ENCODE peak calls at places on chromosomes 12 and 14, in four cellular contexts. C is K562, R is GM12878, Q is H1. L is an unnamed sample.

GRCh38 chr12:112482734-112483133 is 64.0 kb downstream of the PTPN11 start:
- DNase-seq in Q (no peak), R (no peak), C (no peak), L (no peak)

GRCh38 chr12:45388545-45388944 is 172.7 kb downstream of the ANO6 start:
- DNase-seq in R (no peak), Q (no peak), C (peak; percentile 16), L (peak; percentile 29)

GRCh38 chr12:124165695-124166094 is 129.2 kb upstream of the RFLNA start:
- DNase-seq in Q (no peak), C (no peak), R (no peak), L (no peak)

GRCh38 chr14:71371711-71372396 is 464.6 kb downstream of the PCNX1 start:
- DNase-seq in C (no peak), Q (no peak), R (no peak), L (no peak)

GRCh38 chr14:92832137-92832700 is 38.1 kb downstream of the GOLGA5 start:
- DNase-seq in Q (no peak), R (no peak), C (no peak), L (no peak)

GRCh38 chr14:70013269-70013873 is 134.2 kb downstream of the SMOC1 start:
- DNase-seq in Q (peak; percentile 94), R (no peak), C (peak; percentile 61), L (peak; percentile 41)

GRCh38 chr14:101634453-101635237 is 73.3 kb downstream of the DIO3 start:
- DNase-seq in R (no peak), Q (peak; percentile 44), C (no peak), L (no peak)

GRCh38 chr14:51554339-51554920 is 97.3 kb upstream of the FRMD6 start:
- DNase-seq in C (no peak), R (no peak), Q (no peak), L (no peak)

GRCh38 chr12:127595506-127595905 is 671.5 kb upstream of the TMEM132C start:
- DNase-seq in Q (no peak), R (no peak), C (no peak), L (no peak)

GRCh38 chr14:58072288-58073071 is 79.5 kb downstream of the ARMH4 start:
- DNase-seq in C (peak; percentile 49), Q (peak; percentile 65), R (peak; percentile 13), L (peak; percentile 56)

GRCh38 chr12:81147286-81147919 is 69.5 kb downstream of the ACSS3 start:
- DNase-seq in Q (no peak), C (no peak), R (no peak), L (peak; percentile 25)

GRCh38 chr12:51533799-51534198 is 57.2 kb upstream of the SCN8A start:
- DNase-seq in R (no peak), Q (no peak), C (no peak), L (no peak)

GRCh38 chr14:104872469-104873341 is 7.6 kb downstream of the CEP170B start:
- DNase-seq in R (no peak), C (peak; percentile 33), Q (peak; percentile 80), L (no peak)

GRCh38 chr12:89353188-89353822 is 1.0 kb upstream of the DUSP6 start:
- DNase-seq in R (no peak), Q (peak; percentile 89), C (no peak), L (peak; percentile 89)
- H3K9ac ChIP-seq in R (no peak overlapping the region), Q (peak overlapping the region; percentile 55), C (no peak overlapping the region), L (peak overlapping the region; percentile 98)

GRCh38 chr12:46560874-46561273 is 188.3 kb upstream of the SLC38A2 start:
- DNase-seq in Q (no peak), C (no peak), R (no peak), L (no peak)
- TF ChIP-seq CREB1 in Q (no peak), C (no peak), R (no peak), L (no peak)

GRCh38 chr12:57143454-57143853 is 4.0 kb downstream of the LRP1-AS start:
- DNase-seq in Q (no peak), R (no peak), C (no peak), L (no peak)

GRCh38 chr12:57141249-57141648 is 6.2 kb downstream of the LRP1-AS start:
- DNase-seq in Q (no peak), R (no peak), C (no peak), L (no peak)

GRCh38 chr12:57139796-57140649 is 7.4 kb downstream of the LRP1-AS start:
- DNase-seq in Q (no peak), C (no peak), R (no peak), L (no peak)

GRCh38 chr12:57142727-57143126 is 4.7 kb downstream of the LRP1-AS start:
- DNase-seq in C (no peak), R (no peak), Q (no peak), L (no peak)

GRCh38 chr12:57142121-57142520 is 5.3 kb downstream of the LRP1-AS start:
- DNase-seq in R (no peak), C (peak; percentile 46), Q (no peak), L (no peak)
- H3K9ac ChIP-seq in R (no peak overlapping the region), C (no peak overlapping the region), Q (no peak overlapping the region), L (no peak overlapping the region)

DNA sequence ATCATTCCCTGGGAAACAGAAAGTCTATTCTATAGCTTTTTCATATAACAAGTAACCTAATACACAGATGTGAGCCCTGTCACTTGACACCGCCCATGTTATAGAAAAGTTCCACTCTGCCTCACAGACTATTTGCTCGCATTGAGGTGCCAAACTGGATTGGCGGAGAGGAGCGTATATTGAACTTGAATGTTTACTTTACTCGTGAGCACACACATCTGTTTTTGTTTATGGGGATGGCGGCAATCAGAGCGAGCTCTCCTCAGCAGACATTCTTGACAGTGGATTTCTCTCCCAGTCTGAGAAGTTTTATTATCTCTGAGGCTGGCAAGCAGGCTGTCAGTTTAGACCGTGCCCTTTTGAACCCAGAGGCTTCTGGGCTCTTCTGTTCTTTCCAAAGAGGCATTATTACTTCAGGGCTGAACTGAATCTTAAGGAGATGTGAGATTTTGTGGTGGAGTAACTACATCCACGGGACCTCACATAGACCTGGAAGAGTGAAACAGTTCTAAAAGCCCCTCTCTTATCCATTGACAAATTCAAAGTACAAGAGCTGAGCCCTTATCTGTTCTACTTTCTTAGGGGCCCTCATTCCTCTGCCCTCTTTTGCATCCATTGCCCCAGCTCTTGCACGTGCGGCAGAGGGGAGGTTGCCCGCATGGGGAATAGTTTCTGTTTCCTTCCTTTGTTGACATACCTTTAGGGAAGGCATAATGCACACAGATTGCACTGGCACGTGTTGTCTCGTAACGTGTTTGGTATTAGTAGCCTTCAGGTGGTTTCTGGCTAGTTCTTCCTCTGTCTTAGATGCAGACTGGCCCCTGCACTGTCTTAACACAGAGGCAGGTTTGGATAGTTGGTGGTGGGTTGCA is 68.2 kb downstream of the DRAM1 start:
- DNase-seq in C (no peak), Q (no peak), R (no peak), L (peak; percentile 39)
- TF ChIP-seq CREB1 in C (no peak), Q (no peak), R (no peak), L (no peak)

GRCh38 chr12:108837239-108837638 is 20.1 kb downstream of the SSH1 start:
- DNase-seq in Q (no peak), C (no peak), R (no peak), L (no peak)
- H3K9ac ChIP-seq in Q (no peak overlapping the region), C (no peak overlapping the region), R (no peak overlapping the region), L (no peak overlapping the region)

GRCh38 chr12:117567644-117568043 is 206.2 kb upstream of the NOS1 start:
- DNase-seq in Q (no peak), R (peak; percentile 38), C (no peak), L (no peak)
- TF ChIP-seq CREB1 in Q (no peak), R (no peak), C (no peak), L (no peak)

GRCh38 chr12:96487214-96487613 is 2.2 kb upstream of the CFAP54 start:
- DNase-seq in C (no peak), R (no peak), Q (no peak), L (no peak)
- H3K9ac ChIP-seq in C (no peak overlapping the region), R (no peak overlapping the region), Q (no peak overlapping the region), L (no peak overlapping the region)

GRCh38 chr12:21502164-21502496 is 541 bp downstream of the GOLT1B start:
- DNase-seq in R (peak; percentile 1), C (no peak), Q (no peak), L (peak; percentile 11)
- TF ChIP-seq CREB1 in R (no peak), C (no peak), Q (no peak), L (no peak)

GRCh38 chr14:68730367-68730766 is 62.5 kb downstream of the ZFP36L1 start:
- DNase-seq in R (no peak), Q (no peak), C (no peak), L (no peak)
- H3K9ac ChIP-seq in R (no peak overlapping the region), Q (no peak overlapping the region), C (no peak overlapping the region), L (no peak overlapping the region)

GRCh38 chr14:91744068-91744480 is 12.2 kb upstream of the CATSPERB start:
- DNase-seq in C (no peak), Q (no peak), R (no peak), L (no peak)
- TF ChIP-seq CREB1 in C (no peak), Q (no peak), R (no peak), L (no peak)